ENCODE peak calls at places on chromosomes 3 and 15, in seven cellular contexts. G, H, P, L, Y, D and U are unnamed samples.

GRCh38 chr3:166282931-166283330 is 445.7 kb upstream of the BCHE start:
- DNase-seq in Y (no peak), D (no peak), P (no peak), H (no peak), G (no peak), L (no peak), U (no peak)

GRCh38 chr3:2392981-2393380 is 294.3 kb downstream of the CNTN4 start:
- DNase-seq in H (no peak), D (no peak), G (no peak), P (no peak), Y (no peak), L (no peak), U (no peak)

GRCh38 chr15:93151488-93151887 is 62.5 kb upstream of the RGMA start:
- DNase-seq in D (no peak), L (no peak), P (no peak), G (no peak), H (no peak), Y (no peak), U (no peak)

GRCh38 chr3:34218706-34219105 is 420.3 kb downstream of the PDCD6IP start:
- DNase-seq in P (no peak), D (no peak), L (no peak), G (no peak), Y (no peak), H (no peak), U (no peak)

GRCh38 chr15:59792359-59792758 is 103.2 kb upstream of the BNIP2 start:
- DNase-seq in H (no peak), L (no peak), G (no peak), P (no peak), D (no peak), Y (no peak), U (no peak)

GRCh38 chr3:150597646-150598045 is 5.5 kb upstream of the SELENOT start:
- DNase-seq in P (no peak), Y (no peak), L (no peak), G (no peak), H (no peak), D (no peak), U (no peak)

GRCh38 chr3:12935023-12935860 is 93.9 kb upstream of the RPL32 start:
- DNase-seq in L (no peak), Y (no peak), D (no peak), P (no peak), G (no peak), H (no peak), U (no peak)

GRCh38 chr3:85524104-85524503 is 565.3 kb downstream of the CADM2 start:
- DNase-seq in D (no peak), Y (no peak), P (no peak), L (no peak), H (no peak), G (no peak), U (no peak)

GRCh38 chr15:82113116-82113715 is 67.4 kb upstream of the MEX3B start:
- DNase-seq in D (no peak), G (no peak), H (no peak), P (no peak), Y (no peak), L (no peak), U (no peak)

GRCh38 chr3:16865335-16865734 is 19.4 kb upstream of the PLCL2 start:
- DNase-seq in L (no peak), P (no peak), H (no peak), Y (no peak), D (no peak), G (no peak), U (no peak)

GRCh38 chr3:123678108-123678511 is 93.3 kb upstream of the HACD2 start:
- DNase-seq in P (no peak), G (no peak), Y (no peak), L (no peak), D (no peak), H (peak), U (no peak)

GRCh38 chr15:42704492-42704926 is 32.4 kb downstream of the CDAN1 start:
- DNase-seq in H (peak), L (peak), D (peak), G (no peak), P (peak), Y (no peak), U (peak)

GRCh38 chr3:190491533-190492054 is 22.3 kb upstream of the IL1RAP start:
- DNase-seq in P (no peak), D (no peak), L (no peak), G (no peak), H (no peak), Y (no peak), U (no peak)

GRCh38 chr15:71599404-71600225 is 210.7 kb upstream of the NR2E3 start:
- DNase-seq in G (no peak), H (no peak), L (no peak), P (no peak), Y (no peak), D (no peak), U (no peak)

GRCh38 chr3:72155391-72156064 is 370.6 kb upstream of the PROK2 start:
- DNase-seq in D (no peak), H (peak), P (no peak), Y (no peak), G (no peak), L (peak), U (no peak)

GRCh38 chr3:173066044-173066679 is 74.9 kb downstream of the SPATA16 start:
- DNase-seq in L (no peak), D (no peak), H (peak), P (no peak), G (no peak), Y (no peak), U (no peak)

GRCh38 chr3:13718437-13718836 is 161.4 kb downstream of the WNT7A start:
- DNase-seq in H (no peak), L (peak), P (no peak), D (peak), Y (no peak), G (no peak), U (no peak)

GRCh38 chr3:11022115-11022514 is 29.6 kb downstream of the SLC6A1 start:
- DNase-seq in G (no peak), D (no peak), H (no peak), P (no peak), Y (no peak), L (no peak), U (no peak)

GRCh38 chr3:32313723-32314473 is 75.4 kb downstream of the CMTM8 start:
- DNase-seq in Y (no peak), D (no peak), P (no peak), G (no peak), L (no peak), H (peak), U (no peak)

GRCh38 chr3:10334461-10334860 is 13.5 kb upstream of the SEC13 start:
- DNase-seq in Y (no peak), H (peak), D (no peak), L (no peak), G (no peak), P (peak), U (no peak)

GRCh38 chr3:73207946-73208345 is 146.5 kb downstream of the EBLN2 start:
- DNase-seq in G (no peak), H (no peak), P (no peak), D (no peak), L (no peak), Y (no peak), U (no peak)

GRCh38 chr3:42010530-42010929 is 48.6 kb upstream of the ULK4 start:
- DNase-seq in P (peak), L (no peak), Y (no peak), G (no peak), H (no peak), D (no peak), U (no peak)

GRCh38 chr3:123013876-123014275 is 13.7 kb downstream of the SEMA5B start:
- DNase-seq in L (no peak), Y (no peak), D (no peak), P (no peak), G (no peak), H (no peak), U (no peak)

GRCh38 chr3:154969366-154969765 is 110.8 kb upstream of the MME start:
- DNase-seq in G (no peak), D (no peak), L (no peak), P (no peak), H (peak), Y (no peak), U (no peak)

GRCh38 chr3:8638994-8639393 is 5.6 kb downstream of the SSUH2 start:
- DNase-seq in L (no peak), D (no peak), P (no peak), Y (no peak), H (peak), G (no peak), U (no peak)

GRCh38 chr3:88003115-88003755 is 55.6 kb downstream of the CGGBP1 start:
- DNase-seq in G (no peak), Y (no peak), D (peak), L (no peak), H (peak), P (peak), U (no peak)

GRCh38 chr3:88009066-88009465 is 49.7 kb downstream of the CGGBP1 start:
- DNase-seq in P (no peak), Y (no peak), D (no peak), G (no peak), L (no peak), H (no peak), U (no peak)

GRCh38 chr3:88002448-88002847 is 56.4 kb downstream of the CGGBP1 start:
- DNase-seq in H (no peak), L (no peak), Y (no peak), P (no peak), G (no peak), D (no peak), U (no peak)

GRCh38 chr3:88000853-88001252 is 58.0 kb downstream of the CGGBP1 start:
- DNase-seq in Y (no peak), H (peak), P (peak), D (no peak), L (no peak), G (no peak), U (no peak)

DNA sequence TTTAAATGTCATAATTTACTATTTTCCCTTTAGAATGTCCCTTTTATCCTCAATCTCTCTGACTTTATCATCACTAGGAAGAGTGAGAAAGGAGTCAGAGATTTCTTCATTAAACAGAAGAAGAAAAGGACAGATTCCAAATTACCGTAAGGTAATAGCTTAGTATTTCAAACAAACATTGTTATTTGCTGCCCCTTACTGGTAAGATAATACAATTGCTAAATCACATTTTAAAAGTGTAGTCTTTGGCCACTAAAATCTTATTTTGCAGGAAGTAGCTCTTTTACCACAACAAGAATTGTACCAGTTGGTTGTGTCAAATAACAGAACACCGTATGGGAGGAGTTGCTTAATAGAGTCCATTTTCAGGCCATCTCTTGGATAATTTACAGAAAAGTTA is 53.7 kb downstream of the CGGBP1 start:
- DNase-seq in G (no peak), D (peak), H (peak), P (no peak), Y (no peak), L (no peak), U (no peak)
- TF ChIP-seq CTCF in G (peak), D (peak), H (peak), P (no peak), Y (peak), L (peak), U (no peak)

DNA sequence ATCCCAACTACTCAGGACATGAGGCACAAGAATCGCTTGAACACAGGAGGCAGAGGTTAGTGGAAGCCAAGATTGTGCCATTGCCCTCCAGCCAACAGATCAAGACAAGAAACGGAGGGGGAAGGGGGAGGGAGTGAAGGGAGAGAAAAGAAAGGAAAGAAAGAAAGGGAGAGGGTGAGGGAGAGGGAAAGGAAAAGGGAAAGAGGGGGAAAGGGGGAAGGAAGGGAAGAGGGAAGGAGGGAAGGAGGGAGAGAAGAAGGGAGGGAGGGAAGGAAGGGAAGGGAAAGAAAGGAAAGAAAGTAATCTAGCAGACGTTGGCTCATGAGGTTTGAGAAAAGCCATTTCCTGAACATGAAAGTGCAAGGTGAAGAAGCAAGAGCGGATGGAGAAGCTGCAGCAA is 53.1 kb upstream of the SETMAR start:
- DNase-seq in Y (no peak), P (no peak), H (no peak), L (no peak), D (no peak), G (no peak), U (no peak)
- TF ChIP-seq CTCF in Y (no peak), P (no peak), H (no peak), L (no peak), D (no peak), G (no peak), U (no peak)

GRCh38 chr3:189272500-189273119 is 100.8 kb downstream of the TPRG1 start:
- DNase-seq in Y (no peak), L (no peak), G (no peak), D (no peak), P (peak), H (peak), U (no peak)
- TF ChIP-seq CTCF in Y (no peak), L (no peak), G (peak), D (peak), P (peak), H (peak), U (no peak)

GRCh38 chr3:66971245-66971644 is 26.9 kb upstream of the KBTBD8 start:
- DNase-seq in D (no peak), G (no peak), Y (no peak), P (no peak), L (no peak), H (no peak), U (no peak)

GRCh38 chr3:66971891-66972551 is 26.1 kb upstream of the KBTBD8 start:
- DNase-seq in P (peak), D (peak), L (peak), Y (peak), H (peak), G (peak), U (no peak)
- TF ChIP-seq CTCF in P (peak), D (peak), L (peak), Y (peak), H (peak), G (peak), U (no peak)

GRCh38 chr3:124786491-124787241 is 56.4 kb downstream of the UMPS start:
- DNase-seq in P (no peak), H (peak), D (no peak), G (no peak), L (no peak), Y (no peak), U (no peak)
- TF ChIP-seq CTCF in P (no peak), H (peak), D (no peak), G (peak), L (peak), Y (peak), U (no peak)